ENCODE peak calls at places on chromosomes 7 and 10, in five cellular contexts. H is left kidney; K is AG08396; F is A549; S is stimulated activated CD4-positive, alpha-beta T cell treated with anti-CD3 and anti-CD28 coated beads, Interleukin-1b, Interleukin-23, amount 100 ng/mL, for 1 hour. O is an unnamed sample.

GRCh38 chr7:122803323-122803722 is 82.9 kb downstream of the CADPS2 start:
- DNase-seq in H (peak; percentile 45), K (peak; percentile 5), F (peak; percentile 9), S (no peak), O (no peak)

GRCh38 chr7:54477083-54477482 is 65.1 kb upstream of the VSTM2A start:
- DNase-seq in H (no peak), K (no peak), F (peak; percentile 4), S (no peak), O (no peak)

GRCh38 chr10:3892440-3893101 is 107.6 kb upstream of the KLF6 start:
- DNase-seq in H (peak; percentile 85), K (no peak), F (no peak), S (no peak), O (no peak)

GRCh38 chr10:28631896-28632596 is 45.3 kb upstream of the BAMBI start:
- DNase-seq in H (no peak), K (no peak), F (no peak), S (no peak), O (no peak)

GRCh38 chr7:77697535-77697831 is 1.2 kb downstream of the RSBN1L start:
- DNase-seq in H (no peak), K (no peak), F (no peak), S (no peak), O (no peak)

GRCh38 chr10:101587725-101588614 is at the start of the genes DPCD and POLL:
- DNase-seq in H (peak; percentile 99), K (peak; percentile 97), F (peak; percentile 90), S (peak; percentile 72), O (peak; percentile 70)

GRCh38 chr7:134813668-134814067 is 34.2 kb downstream of the CALD1 start:
- DNase-seq in H (peak; percentile 29), K (peak; percentile 23), F (no peak), S (no peak), O (no peak)

GRCh38 chr10:42488416-42488815 is 150.0 kb downstream of the ZNF33B start:
- DNase-seq in H (no peak), K (peak; percentile 25), F (no peak), S (no peak), O (no peak)

GRCh38 chr7:732094-732541 is 5.0 kb upstream of the PRKAR1B start:
- DNase-seq in H (peak; percentile 67), K (no peak), F (peak; percentile 47), S (no peak), O (peak; percentile 27)

GRCh38 chr10:132578287-132578951 is 40.8 kb downstream of the INPP5A start:
- DNase-seq in H (no peak), K (no peak), F (no peak), S (no peak), O (no peak)

GRCh38 chr10:85927952-85928677 is 438.5 kb downstream of the GRID1 start:
- DNase-seq in H (peak; percentile 21), K (no peak), F (no peak), S (no peak), O (no peak)

GRCh38 chr10:114662651-114663217 is 4.7 kb upstream of the ABLIM1 start:
- DNase-seq in H (peak; percentile 69), K (no peak), F (no peak), S (no peak), O (no peak)

GRCh38 chr7:70585071-70585470 is 546.9 kb upstream of the GALNT17 start:
- DNase-seq in H (no peak), K (no peak), F (no peak), S (no peak), O (no peak)

GRCh38 chr7:42053834-42054233 is 183.2 kb downstream of the GLI3 start:
- DNase-seq in H (no peak), K (no peak), F (no peak), S (no peak), O (no peak)

GRCh38 chr7:27196287-27196739 is 3.6 kb downstream of the HOXA13 start:
- DNase-seq in H (peak; percentile 92), K (peak; percentile 84), F (peak; percentile 79), S (peak; percentile 63), O (peak; percentile 66)

GRCh38 chr7:137967143-137968018 is 34.5 kb downstream of the CREB3L2 start:
- DNase-seq in H (peak; percentile 13), K (no peak), F (peak; percentile 27), S (no peak), O (no peak)

GRCh38 chr10:23344251-23344841 is at the start of gene C10orf67:
- DNase-seq in H (peak; percentile 92), K (peak; percentile 13), F (peak; percentile 3), S (no peak), O (no peak)

GRCh38 chr10:132945125-132945893 is 2.9 kb upstream of the CFAP46 start:
- DNase-seq in H (no peak), K (no peak), F (no peak), S (no peak), O (no peak)

GRCh38 chr7:149500201-149500600 is 2.6 kb upstream of the ZNF746 start:
- DNase-seq in H (no peak), K (no peak), F (no peak), S (no peak), O (no peak)

GRCh38 chr10:12062754-12063482 is 5.8 kb upstream of the DHTKD1 start:
- DNase-seq in H (peak; percentile 23), K (no peak), F (no peak), S (no peak), O (no peak)

GRCh38 chr10:3955493-3955892 is 170.5 kb upstream of the KLF6 start:
- DNase-seq in H (peak; percentile 79), K (no peak), F (no peak), S (no peak), O (no peak)

GRCh38 chr7:30896041-30896440 is 15.6 kb upstream of the AQP1 start:
- DNase-seq in H (peak; percentile 56), K (no peak), F (no peak), S (no peak), O (no peak)

GRCh38 chr7:41481353-41481752 is 221.5 kb downstream of the INHBA start:
- DNase-seq in H (no peak), K (no peak), F (no peak), S (no peak), O (no peak)

GRCh38 chr10:61664985-61665384 is 2.3 kb downstream of the CABCOCO1 start:
- DNase-seq in H (no peak), K (no peak), F (no peak), S (no peak), O (no peak)

GRCh38 chr7:148800677-148801076 is 83.4 kb downstream of the EZH2 start:
- DNase-seq in H (no peak), K (no peak), F (no peak), S (no peak), O (no peak)

GRCh38 chr7:964401-965231 is 10.1 kb upstream of the ADAP1 start:
- DNase-seq in H (peak; percentile 44), K (peak; percentile 84), F (peak; percentile 45), S (no peak), O (no peak)

GRCh38 chr7:519974-520458 is 370 bp upstream of the PDGFA start:
- DNase-seq in H (peak; percentile 91), K (peak; percentile 84), F (peak; percentile 78), S (no peak), O (no peak)

GRCh38 chr10:45422862-45423659 is 49.0 kb downstream of the ALOX5 start:
- DNase-seq in H (no peak), K (no peak), F (no peak), S (no peak), O (no peak)

O was measured in Panc1.